ENCODE peak calls at places on chromosome 18, in five cellular contexts. R is non-pigmented ciliary epithelial cell; K is stimulated activated CD8-positive, alpha-beta memory T cell treated with anti-CD3 and anti-CD28 coated beads, Interleukin-15, amount 100 ng/mL, for 24 hours; G is amniotic stem cell; Z is globus pallidus. M is an unnamed sample.

GRCh38 chr18:46891742-46892214 is 25.5 kb downstream of the PIAS2 start:
- DNase-seq in R (no peak), K (no peak), G (no peak), Z (no peak), M (no peak)

GRCh38 chr18:37987901-37988300 is 422.3 kb upstream of the CELF4 start:
- DNase-seq in R (no peak), K (no peak), G (no peak), Z (no peak), M (no peak)

GRCh38 chr18:2845175-2845574 is 1.6 kb upstream of the EMILIN2 start:
- DNase-seq in R (no peak), K (no peak), G (no peak), Z (no peak), M (no peak)

GRCh38 chr18:66646622-66647021 is 42.7 kb upstream of the CDH19 start:
- DNase-seq in R (no peak), K (no peak), G (no peak), Z (no peak), M (no peak)

GRCh38 chr18:13380671-13381070 is 162.1 kb downstream of the LDLRAD4 start:
- DNase-seq in R (no peak), K (no peak), G (no peak), Z (no peak), M (no peak)

GRCh38 chr18:11357678-11358077 is 208.3 kb upstream of the PIEZO2 start:
- DNase-seq in R (no peak), K (no peak), G (no peak), Z (no peak), M (no peak)

GRCh38 chr18:74899554-74899953 is 301.9 kb downstream of the ZNF407 start:
- DNase-seq in R (no peak), K (no peak), G (no peak), Z (no peak), M (no peak)

GRCh38 chr18:10875836-10876235 is 273.5 kb downstream of the PIEZO2 start:
- DNase-seq in R (no peak), K (no peak), G (no peak), Z (no peak), M (no peak)

GRCh38 chr18:35610089-35610488 is 28.5 kb downstream of the GALNT1 start:
- DNase-seq in R (no peak), K (no peak), G (no peak), Z (no peak), M (no peak)

GRCh38 chr18:23069481-23069880 is 65.8 kb upstream of the CABLES1 start:
- DNase-seq in R (no peak), K (no peak), G (no peak), Z (no peak), M (no peak)

GRCh38 chr18:23228102-23229051 is 93.1 kb downstream of the CABLES1 start:
- DNase-seq in R (no peak), K (no peak), G (no peak), Z (no peak), M (no peak)

GRCh38 chr18:39051013-39051412 is 1485.4 kb upstream of the CELF4 start:
- DNase-seq in R (peak; percentile 9), K (no peak), G (no peak), Z (no peak), M (no peak)

GRCh38 chr18:23977709-23978483 is 36.7 kb upstream of the TTC39C start:
- DNase-seq in R (no peak), K (no peak), G (no peak), Z (no peak), M (no peak)

GRCh38 chr18:54209471-54210180 is 14.8 kb downstream of the MBD2 start:
- DNase-seq in R (no peak), K (no peak), G (no peak), Z (no peak), M (no peak)

GRCh38 chr18:57813245-57813644 is 10.1 kb upstream of the ATP8B1 start:
- DNase-seq in R (peak; percentile 98), K (no peak), G (peak; percentile 83), Z (no peak), M (no peak)

GRCh38 chr18:10661333-10661732 is 135.5 kb downstream of the NAPG start:
- DNase-seq in R (no peak), K (no peak), G (no peak), Z (no peak), M (no peak)

GRCh38 chr18:60740313-60740712 is 367.7 kb upstream of the MC4R start:
- DNase-seq in R (no peak), K (no peak), G (no peak), Z (no peak), M (no peak)